ENCODE peak calls at places on chromosomes 4 and X, in five cellular contexts. K is stimulated activated naive CD8-positive, alpha-beta T cell treated with anti-CD3 and anti-CD28 coated beads, Interleukin-15, Interleukin-2, amounts not matched to agents 100 U/mL and 50 U/mL, for 24 hours; W is iPS-NIHi11; Y is AG09309; P is EL. Q is an unnamed sample.
A peak's percentile ranks its signal among the peaks of the same experiment; 100 is the strongest.

GRCh38 chr4:7359302-7360063 is 75.2 kb downstream of the PSAPL1 start:
- DNase-seq in W (no peak), Y (no peak), P (no peak), K (no peak), Q (no peak)

GRCh38 chr4:7529368-7529923 is 94.7 kb upstream of the PSAPL1 start:
- DNase-seq in W (peak; percentile 53), P (no peak), K (no peak), Y (no peak), Q (no peak)

GRCh38 chr4:119729815-119730643 is 101.4 kb upstream of the PDE5A start:
- DNase-seq in P (peak; percentile 93), K (no peak), W (no peak), Y (peak; percentile 70), Q (no peak)

GRCh38 chr4:81460115-81460836 is 11.4 kb downstream of the RASGEF1B start:
- DNase-seq in W (no peak), K (no peak), P (no peak), Y (no peak), Q (no peak)

GRCh38 chr4:27921236-27921635 is 1060.6 kb downstream of the STIM2 start:
- DNase-seq in K (no peak), W (no peak), P (peak; percentile 76), Y (no peak), Q (no peak)

GRCh38 chr4:13159041-13159620 is 325.0 kb downstream of the RAB28 start:
- DNase-seq in Y (no peak), K (no peak), P (peak; percentile 2), W (no peak), Q (no peak)

GRCh38 chrX:155612312-155613224 is at the start of gene TMLHE:
- DNase-seq in K (peak; percentile 75), Y (peak; percentile 13), W (peak; percentile 69), P (peak; percentile 55), Q (no peak)

GRCh38 chrX:38636949-38637819 is 75.8 kb downstream of the TSPAN7 start:
- DNase-seq in P (no peak), K (no peak), Y (no peak), W (no peak), Q (no peak)

GRCh38 chr4:168666531-168666930 is 169.7 kb downstream of the PALLD start:
- DNase-seq in K (no peak), W (no peak), P (peak; percentile 83), Y (peak; percentile 43), Q (no peak)

GRCh38 chr4:138007572-138007971 is 234.6 kb downstream of the SLC7A11 start:
- DNase-seq in P (peak; percentile 5), Y (no peak), W (no peak), K (no peak), Q (no peak)

GRCh38 chr4:107665001-107665400 is 55.0 kb downstream of the PAPSS1 start:
- DNase-seq in P (peak; percentile 9), Y (no peak), W (no peak), K (no peak), Q (no peak)

Q was measured in epithelial cell of proximal tubule.